ENCODE peak calls at places on chromosomes 6 and 20, in ten cellular contexts. D is prostate gland; E is upper lobe of right lung; I is cardiac fibroblast; K is brain microvascular endothelial cell; T is CD8-positive, alpha-beta T cell; G is HepG2; H is foreskin fibroblast; L is fibroblast of mammary gland; C is AG04449. Z is an unnamed sample.

GRCh38 chr20:9112541-9113515 is 43.9 kb downstream of the PLCB4 start:
- DNase-seq in D (peak; percentile 17), E (no peak), I (peak; percentile 90), K (peak; percentile 62), T (no peak), G (no peak), H (peak; percentile 72), L (peak; percentile 42), C (peak; percentile 56), Z (no peak)

GRCh38 chr20:50270569-50270968 is 79.9 kb downstream of the CEBPB start:
- DNase-seq in D (no peak), E (peak; percentile 79), I (no peak), K (no peak), T (no peak), G (no peak), H (no peak), L (no peak), C (no peak), Z (no peak)

GRCh38 chr6:85394853-85395538 is 54.9 kb upstream of the NT5E start:
- DNase-seq in D (no peak), E (no peak), I (peak; percentile 80), K (no peak), T (no peak), G (no peak), H (peak; percentile 64), L (no peak), C (no peak), Z (peak; percentile 12)

GRCh38 chr6:44457606-44458005 is 70.1 kb downstream of the CDC5L start:
- DNase-seq in D (no peak), E (no peak), I (peak; percentile 51), K (no peak), T (no peak), G (no peak), H (no peak), L (peak; percentile 23), C (no peak), Z (no peak)

GRCh38 chr6:118725944-118726343 is 74.6 kb upstream of the CEP85L start:
- DNase-seq in D (no peak), E (no peak), I (no peak), K (no peak), T (peak; percentile 60), G (no peak), H (no peak), L (no peak), C (no peak), Z (no peak)

GRCh38 chr6:166629628-166630027 is 2.6 kb upstream of the RPS6KA2 start:
- DNase-seq in D (no peak), E (no peak), I (peak; percentile 46), K (peak; percentile 80), T (no peak), G (no peak), H (peak; percentile 89), L (peak; percentile 91), C (no peak), Z (no peak)

GRCh38 chr20:33466303-33466646 is 22.7 kb upstream of the SNTA1 start:
- DNase-seq in D (no peak), E (no peak), I (no peak), K (no peak), T (no peak), G (no peak), H (no peak), L (no peak), C (no peak), Z (no peak)

GRCh38 chr6:37283786-37284185 is 25.8 kb upstream of the TMEM217 start:
- DNase-seq in D (peak; percentile 13), E (no peak), I (peak; percentile 66), K (no peak), T (no peak), G (no peak), H (no peak), L (no peak), C (no peak), Z (peak; percentile 90)

GRCh38 chr20:4134861-4135379 is 119.6 kb upstream of the RNF24 start:
- DNase-seq in D (no peak), E (no peak), I (no peak), K (no peak), T (no peak), G (no peak), H (no peak), L (no peak), C (no peak), Z (no peak)

GRCh38 chr6:163620670-163621330 is 206.3 kb downstream of the QKI start:
- DNase-seq in D (no peak), E (no peak), I (no peak), K (peak; percentile 3), T (no peak), G (no peak), H (no peak), L (no peak), C (no peak), Z (peak; percentile 58)

GRCh38 chr6:98835149-98836024 is 1.0 kb downstream of the POU3F2 start:
- DNase-seq in D (no peak), E (no peak), I (no peak), K (no peak), T (no peak), G (no peak), H (peak; percentile 31), L (no peak), C (no peak), Z (no peak)
- H3K4me3 ChIP-seq in D (peak overlapping the region; percentile 26), E (peak overlapping the region; percentile 17), I (no peak overlapping the region), K (peak overlapping the region; percentile 53), T (no peak overlapping the region), G (peak overlapping the region; percentile 60), H (peak overlapping the region; percentile 7), L (no peak overlapping the region), C (peak overlapping the region; percentile 59), Z (peak overlapping the region; percentile 25)

GRCh38 chr6:159170999-159171712 is 2.0 kb downstream of the FNDC1 start:
- DNase-seq in D (no peak), E (no peak), I (peak; percentile 71), K (peak; percentile 84), T (no peak), G (no peak), H (peak; percentile 87), L (peak; percentile 72), C (no peak), Z (peak; percentile 79)

GRCh38 chr6:159169193-159169555 is at the start of gene FNDC1:
- DNase-seq in D (no peak), E (peak; percentile 73), I (peak; percentile 21), K (no peak), T (no peak), G (no peak), H (peak; percentile 60), L (no peak), C (no peak), Z (peak; percentile 33)

GRCh38 chr6:159169557-159170332 is 545 bp downstream of the FNDC1 start:
- DNase-seq in D (no peak), E (no peak), I (peak; percentile 41), K (peak; percentile 39), T (no peak), G (no peak), H (peak; percentile 70), L (peak; percentile 30), C (no peak), Z (peak; percentile 64)

GRCh38 chr6:159168536-159169192 is 536 bp upstream of the FNDC1 start:
- DNase-seq in D (no peak), E (no peak), I (peak; percentile 53), K (peak; percentile 23), T (no peak), G (peak; percentile 11), H (peak; percentile 79), L (peak; percentile 47), C (no peak), Z (no peak)

DNA sequence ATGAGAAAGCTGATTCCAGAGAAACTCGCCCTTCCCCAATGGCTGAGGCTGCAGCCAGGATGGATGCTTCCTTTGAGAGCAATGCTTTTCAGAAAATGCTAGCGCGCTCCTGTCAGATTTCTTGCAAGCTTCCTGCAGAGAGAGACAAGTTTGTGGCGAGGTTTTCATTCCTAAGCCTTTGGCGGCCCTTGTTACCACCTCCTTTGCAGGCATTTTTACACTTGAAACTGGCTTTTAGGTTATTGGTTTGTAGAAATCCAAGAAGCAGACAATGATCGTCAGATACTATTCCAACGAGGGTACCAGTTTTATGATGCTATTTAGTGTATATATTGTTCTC is 1.1 kb downstream of the FNDC1 start:
- DNase-seq in D (no peak), E (no peak), I (no peak), K (no peak), T (no peak), G (no peak), H (no peak), L (no peak), C (no peak), Z (no peak)
- H3K4me3 ChIP-seq in D (no peak overlapping the region), E (no peak overlapping the region), I (peak overlapping the region; percentile 28), K (peak overlapping the region; percentile 43), T (no peak overlapping the region), G (no peak overlapping the region), H (peak overlapping the region; percentile 50), L (no peak overlapping the region), C (peak overlapping the region; percentile 43), Z (peak overlapping the region; percentile 43)

DNA sequence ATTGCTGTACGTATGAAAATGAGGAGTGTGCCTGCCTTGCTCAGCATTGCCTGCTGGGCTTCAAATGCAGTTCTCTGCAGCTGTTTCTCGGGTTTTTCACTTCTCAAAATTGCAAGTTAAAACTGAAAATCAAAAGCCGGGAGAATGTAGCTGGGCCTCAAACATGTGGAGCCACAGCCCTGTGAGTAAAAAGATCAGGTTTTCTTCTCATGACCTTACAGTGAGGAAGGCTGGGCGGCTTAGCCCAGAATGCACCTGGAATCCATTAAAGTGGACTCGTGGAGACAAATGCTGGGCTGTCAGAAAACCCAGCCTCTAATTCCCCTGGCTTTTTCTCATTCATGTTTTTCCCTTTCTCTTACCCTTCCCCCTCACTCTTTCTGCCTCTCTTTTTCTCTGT is 34.4 kb downstream of the DSE start:
- DNase-seq in D (no peak), E (no peak), I (peak; percentile 26), K (no peak), T (no peak), G (no peak), H (peak; percentile 94), L (peak; percentile 91), C (no peak), Z (no peak)
- H3K4me3 ChIP-seq in D (no peak overlapping the region), E (no peak overlapping the region), I (no peak overlapping the region), K (no peak overlapping the region), T (no peak overlapping the region), G (no peak overlapping the region), H (peak overlapping the region; percentile 41), L (no peak overlapping the region), C (no peak overlapping the region), Z (no peak overlapping the region)

GRCh38 chr20:31717478-31717946 is 5.2 kb downstream of the BCL2L1 start:
- DNase-seq in D (no peak), E (no peak), I (no peak), K (no peak), T (peak; percentile 15), G (no peak), H (no peak), L (no peak), C (no peak), Z (no peak)

GRCh38 chr20:31718952-31719643 is 3.6 kb downstream of the BCL2L1 start:
- DNase-seq in D (peak; percentile 83), E (no peak), I (no peak), K (no peak), T (no peak), G (no peak), H (peak; percentile 18), L (no peak), C (no peak), Z (no peak)

GRCh38 chr20:31721408-31722332 is 998 bp downstream of the BCL2L1 start:
- DNase-seq in D (no peak), E (peak; percentile 67), I (no peak), K (no peak), T (no peak), G (no peak), H (peak; percentile 34), L (no peak), C (no peak), Z (no peak)

GRCh38 chr20:31720486-31721407 is 1.9 kb downstream of the BCL2L1 start:
- DNase-seq in D (no peak), E (no peak), I (no peak), K (no peak), T (no peak), G (peak; percentile 94), H (peak; percentile 33), L (no peak), C (no peak), Z (no peak)

GRCh38 chr20:31719644-31720485 is 2.8 kb downstream of the BCL2L1 start:
- DNase-seq in D (peak; percentile 79), E (no peak), I (no peak), K (no peak), T (no peak), G (peak; percentile 99), H (peak; percentile 50), L (no peak), C (no peak), Z (peak; percentile 88)
- H3K4me3 ChIP-seq in D (peak overlapping the region; percentile 91), E (peak overlapping the region; percentile 84), I (peak overlapping the region; percentile 57), K (peak overlapping the region; percentile 76), T (peak overlapping the region; percentile 85), G (peak overlapping the region; percentile 87), H (peak overlapping the region; percentile 71), L (peak overlapping the region; percentile 71), C (peak overlapping the region; percentile 76), Z (peak overlapping the region; percentile 97)

Z was measured in MG63.